ENCODE peak calls at places on chromosomes 3 and 15, in five cellular contexts. E is CD8-positive, alpha-beta memory T cell; U is pancreas; W is cardiac muscle cell; Z is lower lobe of right lung. O is an unnamed sample.
A peak's percentile ranks its signal among the peaks of the same experiment; 100 is the strongest.

GRCh38 chr3:58230876-58231552 is 6.6 kb upstream of the ABHD6 start:
- DNase-seq in E (no peak), W (no peak), U (no peak), Z (no peak), O (no peak)

GRCh38 chr3:79140718-79141117 is 627.1 kb downstream of the ROBO1 start:
- DNase-seq in E (no peak), U (no peak), W (peak; percentile 76), Z (no peak), O (no peak)

GRCh38 chr3:71194785-71195184 is 388.7 kb downstream of the FOXP1 start:
- DNase-seq in W (no peak), E (no peak), Z (no peak), U (no peak), O (no peak)

GRCh38 chr15:67820992-67821783 is 4.1 kb upstream of the SKOR1 start:
- DNase-seq in U (peak; percentile 46), W (peak; percentile 70), E (no peak), Z (no peak), O (no peak)

GRCh38 chr15:80072285-80072684 is 12.8 kb downstream of the ZFAND6 start:
- DNase-seq in Z (no peak), W (peak; percentile 93), U (peak; percentile 33), E (no peak), O (no peak)

GRCh38 chr3:129310111-129310601 is 31.5 kb downstream of the HMCES start:
- DNase-seq in E (no peak), W (no peak), U (no peak), Z (no peak), O (no peak)

GRCh38 chr3:75396316-75396802 is 267.8 kb upstream of the FRG2C start:
- DNase-seq in Z (no peak), E (no peak), W (no peak), U (peak; percentile 30), O (no peak)

GRCh38 chr3:147449669-147450068 is 40.5 kb downstream of the ZIC1 start:
- DNase-seq in Z (no peak), E (no peak), W (no peak), U (no peak), O (no peak)

GRCh38 chr3:46423588-46423987 is 16.5 kb downstream of the CCRL2 start:
- DNase-seq in Z (no peak), E (no peak), W (no peak), U (no peak), O (no peak)

GRCh38 chr3:184022323-184022722 is 4.6 kb upstream of the ABCC5 start:
- DNase-seq in U (no peak), Z (no peak), E (no peak), W (no peak), O (no peak)

GRCh38 chr3:35932995-35933394 is 293.7 kb downstream of the ARPP21 start:
- DNase-seq in E (no peak), W (peak; percentile 95), Z (no peak), U (no peak), O (no peak)

GRCh38 chr3:137988152-137988551 is 21.8 kb upstream of the CLDN18 start:
- DNase-seq in U (no peak), W (no peak), E (no peak), Z (no peak), O (no peak)

GRCh38 chr3:134372405-134373277 is 1.6 kb downstream of the AMOTL2 start:
- DNase-seq in E (no peak), Z (no peak), W (peak; percentile 33), U (no peak), O (no peak)

GRCh38 chr3:10890665-10891064 is 74.6 kb downstream of the SLC6A11 start:
- DNase-seq in Z (no peak), U (no peak), W (no peak), E (no peak), O (no peak)

GRCh38 chr3:52240059-52240885 is 1.3 kb upstream of the TWF2 start:
- DNase-seq in Z (peak; percentile 64), E (no peak), U (peak; percentile 63), W (peak; percentile 92), O (peak; percentile 58)

GRCh38 chr3:21779909-21780308 is 28.9 kb upstream of the ZNF385D start:
- DNase-seq in W (peak; percentile 16), Z (no peak), E (no peak), U (no peak), O (no peak)

GRCh38 chr3:106542101-106542769 is 673.4 kb upstream of the CBLB start:
- DNase-seq in W (peak; percentile 61), Z (no peak), E (no peak), U (no peak), O (no peak)

GRCh38 chr3:176554791-176555330 is 642.4 kb downstream of the TBL1XR1 start:
- DNase-seq in E (no peak), Z (no peak), W (no peak), U (no peak), O (no peak)

DNA sequence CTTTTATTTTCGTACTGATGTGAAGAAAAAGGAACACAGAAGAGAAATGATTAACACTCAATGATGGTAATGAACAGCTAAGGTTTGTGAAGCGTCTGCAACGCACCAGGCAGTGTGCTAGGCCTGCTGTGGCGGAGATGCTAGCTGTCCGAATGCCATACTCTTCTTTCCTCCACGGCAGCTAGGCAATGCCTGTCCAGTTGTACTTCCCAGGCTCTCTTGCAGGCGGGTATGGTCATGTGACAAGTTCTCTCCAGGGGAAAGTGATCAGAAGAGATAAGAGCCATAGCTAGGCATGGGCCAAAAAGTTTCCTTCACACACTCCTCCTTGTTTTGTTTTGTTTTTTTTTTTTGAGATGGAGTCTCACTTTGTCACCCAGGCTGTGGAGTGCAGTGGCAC is 6.7 kb downstream of the TADA3 start:
- DNase-seq in E (no peak), Z (no peak), W (peak; percentile 21), U (no peak), O (no peak)
- H3K9me3 ChIP-seq in E (no peaks in the 10 kb centered on the region), Z (no peaks in the 10 kb centered on the region), W (no peaks in the 10 kb centered on the region), U (no peaks in the 10 kb centered on the region), O (no peaks in the 10 kb centered on the region)

GRCh38 chr15:40084657-40085056 is 24.0 kb downstream of the BMF start:
- DNase-seq in U (no peak), E (no peak), Z (no peak), W (no peak), O (no peak)
- H3K9me3 ChIP-seq in U (no peaks in the 10 kb centered on the region), E (no peaks in the 10 kb centered on the region), Z (no peaks in the 10 kb centered on the region), W (no peaks in the 10 kb centered on the region), O (no peaks in the 10 kb centered on the region)

GRCh38 chr3:31493187-31493586 is 39.5 kb upstream of the STT3B start:
- DNase-seq in U (no peak), Z (no peak), E (no peak), W (no peak), O (no peak)
- H3K9me3 ChIP-seq in U (no peaks in the 10 kb centered on the region), Z (no peaks in the 10 kb centered on the region), E (peaks cover 4% of the 10 kb centered on the region), W (no peaks in the 10 kb centered on the region), O (no peaks in the 10 kb centered on the region)

GRCh38 chr15:25062551-25063430 is 108.0 kb downstream of the SNRPN start:
- DNase-seq in E (no peak), W (no peak), Z (peak; percentile 9), U (no peak), O (no peak)

GRCh38 chr15:25059698-25060471 is 105.1 kb downstream of the SNRPN start:
- DNase-seq in E (no peak), Z (peak; percentile 15), U (no peak), W (no peak), O (no peak)

GRCh38 chr15:25061808-25062550 is 107.2 kb downstream of the SNRPN start:
- DNase-seq in Z (peak; percentile 9), E (no peak), W (no peak), U (no peak), O (peak; percentile 33)

GRCh38 chr15:25060472-25060803 is 105.7 kb downstream of the SNRPN start:
- DNase-seq in U (no peak), Z (peak; percentile 10), W (no peak), E (no peak), O (no peak)

DNA sequence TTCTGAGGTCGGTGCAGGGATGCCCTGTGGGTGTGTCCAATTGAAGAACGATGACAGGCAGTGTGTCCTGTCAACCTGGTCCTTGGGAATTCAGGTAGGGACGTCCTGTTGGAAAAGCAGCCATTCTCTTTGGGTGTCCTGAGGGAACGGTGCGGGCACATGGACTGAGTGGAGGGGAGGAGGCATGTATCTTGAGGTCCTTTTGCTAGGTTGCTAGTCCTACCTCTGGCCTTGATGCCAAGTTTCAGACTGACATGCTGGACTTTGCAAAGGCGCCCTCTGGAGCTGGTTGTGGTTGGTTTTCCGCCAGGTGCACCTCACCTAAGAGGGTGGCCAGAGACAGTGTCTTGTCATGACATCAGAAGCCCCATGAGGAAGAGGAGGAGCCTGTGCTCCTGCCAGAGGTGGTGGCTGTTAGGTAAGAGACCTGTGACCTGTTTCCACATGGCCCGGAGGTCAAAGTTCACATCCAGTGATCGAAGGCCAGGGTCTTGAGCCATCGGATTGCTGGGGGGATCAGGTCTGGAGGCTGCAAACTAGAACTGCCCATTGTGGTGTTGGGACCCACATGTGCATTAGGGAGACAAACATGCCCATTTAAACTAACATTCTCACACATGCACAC is 106.3 kb downstream of the SNRPN start:
- DNase-seq in W (no peak), E (no peak), U (no peak), Z (peak; percentile 11), O (peak; percentile 14)
- H3K9me3 ChIP-seq in W (peaks cover 20% of the 10 kb centered on the region), E (peaks cover 100% of the 10 kb centered on the region), U (no peaks in the 10 kb centered on the region), Z (peaks cover 100% of the 10 kb centered on the region), O (peaks cover 100% of the 10 kb centered on the region)

GRCh38 chr15:24985224-24985623 is 30.4 kb downstream of the SNRPN start:
- DNase-seq in Z (no peak), E (no peak), W (no peak), U (no peak), O (no peak)
- H3K9me3 ChIP-seq in Z (peaks cover 48% of the 10 kb centered on the region), E (peaks cover 11% of the 10 kb centered on the region), W (no peaks in the 10 kb centered on the region), U (no peaks in the 10 kb centered on the region), O (peaks cover 24% of the 10 kb centered on the region)

GRCh38 chr15:52866698-52867097 is 76.6 kb upstream of the ONECUT1 start:
- DNase-seq in W (no peak), U (no peak), Z (no peak), E (no peak), O (no peak)

GRCh38 chr15:52857937-52858336 is 67.8 kb upstream of the ONECUT1 start:
- DNase-seq in W (no peak), E (no peak), Z (no peak), U (no peak), O (no peak)

GRCh38 chr15:52857471-52857870 is 67.3 kb upstream of the ONECUT1 start:
- DNase-seq in E (no peak), U (no peak), W (no peak), Z (no peak), O (no peak)

GRCh38 chr15:52858388-52859176 is 68.4 kb upstream of the ONECUT1 start:
- DNase-seq in E (no peak), W (no peak), Z (no peak), U (no peak), O (no peak)

GRCh38 chr15:52862657-52863056 is 72.5 kb upstream of the ONECUT1 start:
- DNase-seq in W (no peak), Z (no peak), E (no peak), U (no peak), O (no peak)
- H3K9me3 ChIP-seq in W (no peaks in the 10 kb centered on the region), Z (no peaks in the 10 kb centered on the region), E (no peaks in the 10 kb centered on the region), U (no peaks in the 10 kb centered on the region), O (no peaks in the 10 kb centered on the region)

DNA sequence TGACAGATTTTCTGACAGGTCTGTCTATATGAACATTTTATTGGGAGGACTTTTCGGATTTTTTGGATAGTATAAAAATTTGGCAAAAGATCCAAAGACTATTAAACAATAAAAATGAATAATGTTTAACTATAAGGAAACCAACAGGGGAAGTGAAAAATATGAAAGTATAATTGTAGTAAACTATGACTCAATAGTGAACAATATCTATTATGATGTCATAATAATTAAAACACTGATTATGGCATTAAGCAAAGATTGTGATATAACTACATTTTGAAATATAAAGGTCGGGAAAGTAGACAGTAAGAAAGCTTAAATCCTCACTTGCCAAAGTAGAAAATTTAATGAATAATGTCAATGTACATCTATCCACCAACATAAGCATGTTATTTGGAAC is 44.3 kb upstream of the CNTN6 start:
- DNase-seq in Z (no peak), U (no peak), W (no peak), E (no peak), O (no peak)
- H3K9me3 ChIP-seq in Z (no peaks in the 10 kb centered on the region), U (no peaks in the 10 kb centered on the region), W (no peaks in the 10 kb centered on the region), E (peaks cover 5% of the 10 kb centered on the region), O (peaks cover 10% of the 10 kb centered on the region)

O was measured in breast epithelium.